ENCODE peak calls at places on chromosomes 4 and X, in five cellular contexts. K is A549, C is HepG2, P is K562, W is GM12878. U is an unnamed sample.

GRCh38 chr4:66769436-66769835 is 775.9 kb downstream of the CENPC start:
- DNase-seq in K (no peak), C (no peak), P (no peak), W (no peak), U (no peak)

GRCh38 chrX:46803140-46803539 is 33.7 kb upstream of the RP2 start:
- DNase-seq in K (peak; percentile 55), C (peak; percentile 15), P (peak; percentile 2), W (no peak), U (peak; percentile 25)

GRCh38 chrX:84189125-84189524 is 1.1 kb upstream of the RPS6KA6 start:
- DNase-seq in K (no peak), C (no peak), P (no peak), W (no peak), U (no peak)

GRCh38 chr4:160370046-160370445 is 1267.2 kb downstream of the RAPGEF2 start:
- DNase-seq in K (no peak), C (no peak), P (no peak), W (no peak), U (no peak)

GRCh38 chr4:26496207-26496783 is 6.0 kb upstream of the CCKAR start:
- DNase-seq in K (no peak), C (peak; percentile 13), P (no peak), W (no peak), U (no peak)

GRCh38 chr4:74072739-74073138 is 26.3 kb downstream of the CXCL2 start:
- DNase-seq in K (no peak), C (no peak), P (no peak), W (no peak), U (no peak)

GRCh38 chrX:13533726-13534125 is 35.7 kb upstream of the EGFL6 start:
- DNase-seq in K (peak; percentile 9), C (no peak), P (no peak), W (no peak), U (no peak)

GRCh38 chr4:76990288-76991080 is 40.9 kb downstream of the SEPTIN11 start:
- DNase-seq in K (no peak), C (no peak), P (no peak), W (no peak), U (no peak)

GRCh38 chr4:124647599-124647998 is 64.9 kb downstream of the ANKRD50 start:
- DNase-seq in K (no peak), C (no peak), P (no peak), W (no peak), U (no peak)

GRCh38 chrX:20479048-20479447 is 212.3 kb upstream of the RPS6KA3 start:
- DNase-seq in K (no peak), C (peak; percentile 76), P (no peak), W (no peak), U (no peak)

DNA sequence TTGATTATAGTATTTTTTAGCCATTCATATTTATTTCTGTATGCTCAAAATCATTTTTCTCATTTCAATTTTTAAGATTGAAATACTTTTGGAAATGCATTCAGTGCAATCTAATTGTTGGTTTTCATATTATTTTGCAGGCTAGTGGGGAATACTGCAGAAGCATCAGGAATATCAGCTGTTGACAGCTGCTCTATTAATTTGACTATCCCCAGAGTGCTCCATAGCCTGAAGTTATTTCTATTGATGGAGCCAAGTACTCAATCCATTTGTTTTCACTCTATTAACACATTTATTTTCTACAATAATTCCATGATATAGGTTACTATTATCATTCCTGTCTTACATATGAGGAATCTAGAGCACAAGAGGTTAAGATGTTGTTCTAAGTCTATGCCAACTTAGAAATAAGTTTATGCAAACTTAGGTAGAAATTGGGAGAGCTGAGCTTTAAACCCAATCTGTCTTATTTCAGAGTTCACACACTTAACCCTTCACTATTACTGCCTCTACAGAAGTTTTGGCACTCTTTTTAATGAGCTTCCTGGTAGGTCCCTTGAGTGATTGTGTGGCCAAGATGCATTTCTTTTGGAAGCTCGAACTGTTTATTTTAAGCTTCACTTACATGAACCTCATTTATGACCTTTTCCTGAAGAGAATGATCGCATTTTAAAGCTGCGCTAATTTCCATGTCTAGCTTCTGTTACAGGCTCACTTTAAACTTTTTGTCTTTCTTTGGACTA is 65.6 kb upstream of the PCDH18 start:
- DNase-seq in K (no peak), C (no peak), P (no peak), W (no peak), U (no peak)
- TF ChIP-seq ESRRA in K (no peak), C (no peak), P (no peak), W (no peak), U (no peak)

GRCh38 chrX:149638860-149639259 is 7.3 kb upstream of the TMEM185A start:
- DNase-seq in K (no peak), C (no peak), P (no peak), W (no peak), U (no peak)
- TF ChIP-seq ESRRA in K (no peak), C (no peak), P (no peak), W (no peak), U (no peak)

DNA sequence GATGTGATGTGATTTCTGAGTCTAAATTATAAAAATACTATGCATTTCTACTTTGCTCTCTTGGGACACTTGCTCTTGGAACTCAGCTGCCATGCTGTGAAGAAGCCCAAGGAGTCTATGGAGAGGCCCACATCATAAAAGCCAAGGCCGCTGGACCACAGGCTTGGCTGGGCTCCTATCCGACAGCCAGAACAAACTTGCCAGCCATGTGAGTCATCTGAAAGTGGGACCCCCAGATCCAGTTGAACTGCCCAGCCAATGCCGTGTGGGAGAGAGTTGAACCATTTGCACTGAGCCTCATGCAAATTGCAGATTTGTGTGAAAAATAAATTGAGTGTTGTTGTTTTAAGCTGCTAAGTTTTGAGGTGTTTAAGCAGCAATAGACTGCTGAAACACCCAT is 60.2 kb downstream of the TMEM154 start:
- DNase-seq in K (no peak), C (no peak), P (no peak), W (no peak), U (no peak)
- TF ChIP-seq ESRRA in K (no peak), C (no peak), P (no peak), W (no peak), U (no peak)

DNA sequence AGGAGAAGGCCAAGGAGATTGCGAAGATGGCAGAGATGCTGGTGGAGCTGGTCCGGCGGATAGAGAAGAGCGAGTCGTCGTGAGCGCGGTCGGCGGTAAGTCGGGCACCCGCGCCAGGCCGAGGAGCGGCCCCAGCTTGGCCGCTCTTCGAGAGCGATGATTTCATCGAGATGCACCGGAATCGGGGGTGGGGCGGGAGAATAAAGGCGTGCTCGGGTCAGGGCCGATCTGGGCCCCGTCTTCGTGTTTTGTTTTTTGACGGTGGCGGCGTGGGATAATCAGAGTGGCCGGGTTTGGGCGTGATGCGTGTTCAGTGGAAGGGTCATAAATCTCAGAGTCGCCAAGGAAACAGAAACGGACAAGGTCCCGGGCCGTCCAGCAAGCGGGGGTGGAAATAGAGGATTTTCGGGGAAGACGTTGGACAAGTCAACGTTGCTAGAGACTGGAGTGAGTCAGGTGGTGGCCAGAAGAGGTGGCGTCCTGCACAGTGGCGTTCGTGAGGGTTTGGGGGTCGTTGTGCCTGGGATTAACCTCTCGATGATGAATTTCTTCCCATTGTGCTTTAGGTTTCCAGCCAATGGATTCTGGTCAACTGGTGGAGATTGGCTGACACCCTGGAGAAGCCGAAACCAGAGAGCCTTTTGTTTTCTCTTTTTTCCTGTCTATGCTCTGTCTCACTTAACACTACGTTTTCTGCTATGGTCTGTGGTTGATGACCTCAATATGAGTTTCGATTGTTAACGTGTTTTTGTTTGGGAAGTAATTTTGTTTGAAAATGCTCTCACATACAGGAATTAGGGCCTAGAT is 882 bp downstream of the MRFAP1 start:
- DNase-seq in K (no peak), C (no peak), P (peak; percentile 57), W (no peak), U (no peak)
- TF ChIP-seq ESRRA in K (no peak), C (no peak), P (no peak), W (no peak), U (no peak)

GRCh38 chrX:2677764-2678163 is 13.3 kb upstream of the CD99 start:
- DNase-seq in K (peak; percentile 88), C (no peak), P (peak; percentile 71), W (no peak), U (no peak)
- TF ChIP-seq ESRRA in K (no peak), C (no peak), P (no peak), W (no peak), U (no peak)